ENCODE peak calls at places on chromosomes 11 and 22, in ten cellular contexts. M, P, K, L, J, Y, W, U, N and D are unnamed samples.

GRCh38 chr11:87473174-87473573 is 435.4 kb downstream of the TMEM135 start:
- DNase-seq in W (no peak), Y (no peak), K (no peak), N (no peak), U (no peak), J (no peak), L (no peak), P (no peak), M (peak), D (no peak)

GRCh38 chr11:86688398-86689179 is 16.2 kb upstream of the ME3 start:
- DNase-seq in K (peak), U (no peak), P (no peak), Y (no peak), W (no peak), L (no peak), N (no peak), J (no peak), M (no peak), D (no peak)

GRCh38 chr22:41469218-41469851 is 418 bp downstream of the ACO2 start:
- DNase-seq in K (peak), J (no peak), W (peak), L (peak), U (no peak), Y (no peak), P (no peak), M (peak), N (no peak), D (no peak)

GRCh38 chr11:69220581-69221051 is 64.9 kb downstream of the SMIM38 start:
- DNase-seq in W (no peak), U (no peak), N (no peak), K (no peak), M (peak), J (peak), L (peak), Y (no peak), P (no peak), D (no peak)

GRCh38 chr11:117145393-117145761 is 1.3 kb downstream of the PAFAH1B2 start:
- DNase-seq in K (peak), J (no peak), W (peak), P (no peak), L (no peak), Y (no peak), U (peak), M (peak), N (peak), D (no peak)

GRCh38 chr11:61021661-61022212 is 50.3 kb downstream of the CD6 start:
- DNase-seq in Y (peak), N (no peak), M (peak), L (peak), W (no peak), J (no peak), K (no peak), U (peak), P (peak), D (peak)

GRCh38 chr11:125941241-125941605 is 4.6 kb upstream of the VSIG10L2 start:
- DNase-seq in N (no peak), W (no peak), K (no peak), M (no peak), Y (no peak), J (no peak), L (no peak), P (no peak), U (no peak), D (no peak)

GRCh38 chr22:40637181-40638150 is 947 bp upstream of the MRTFA start:
- DNase-seq in U (no peak), L (peak), M (peak), K (no peak), W (peak), Y (no peak), N (no peak), J (no peak), P (peak), D (no peak)

GRCh38 chr11:109641549-109641948 is 219.6 kb downstream of the C11orf87 start:
- DNase-seq in J (no peak), W (peak), Y (no peak), U (peak), P (no peak), M (no peak), N (peak), K (peak), L (no peak), D (no peak)

GRCh38 chr11:111631666-111632039 is 29.4 kb downstream of the SIK2 start:
- DNase-seq in W (peak), Y (no peak), K (no peak), M (no peak), L (no peak), N (no peak), J (no peak), P (no peak), U (no peak), D (no peak)

GRCh38 chr22:49328076-49328475 is 499.6 kb downstream of the BRD1 start:
- DNase-seq in N (no peak), K (no peak), J (no peak), P (peak), Y (no peak), U (no peak), L (no peak), W (no peak), M (no peak), D (no peak)

GRCh38 chr22:19291580-19292261 is at the start of gene CLTCL1:
- DNase-seq in L (peak), N (peak), P (peak), U (peak), Y (peak), W (peak), K (peak), M (peak), J (peak), D (peak)

GRCh38 chr11:24932110-24933000 is 435.5 kb downstream of the LUZP2 start:
- DNase-seq in J (no peak), L (no peak), Y (no peak), K (no peak), N (no peak), W (no peak), P (no peak), M (no peak), U (peak), D (no peak)

GRCh38 chr11:92932023-92932422 is 37.4 kb upstream of the MTNR1B start:
- DNase-seq in U (no peak), K (no peak), N (no peak), W (no peak), P (no peak), Y (no peak), L (no peak), M (no peak), J (no peak), D (no peak)

GRCh38 chr11:93407777-93408401 is 77.3 kb downstream of the DEUP1 start:
- DNase-seq in Y (no peak), M (no peak), U (no peak), N (no peak), J (no peak), W (no peak), L (no peak), P (no peak), K (peak), D (no peak)

GRCh38 chr11:129283141-129283540 is 91.0 kb upstream of the ARHGAP32 start:
- DNase-seq in N (no peak), P (no peak), L (no peak), J (no peak), Y (peak), K (no peak), M (peak), W (no peak), U (no peak), D (no peak)

GRCh38 chr22:24431309-24432034 is 4.1 kb downstream of the ADORA2A start:
- DNase-seq in K (no peak), W (no peak), N (no peak), U (no peak), P (no peak), Y (no peak), M (no peak), L (no peak), J (no peak), D (no peak)

GRCh38 chr22:33781396-33781795 is 138.9 kb downstream of the LARGE1 start:
- DNase-seq in U (no peak), P (no peak), Y (no peak), W (no peak), K (no peak), L (no peak), N (no peak), M (peak), J (no peak), D (no peak)

GRCh38 chr11:6737872-6738466 is 33.8 kb downstream of the OR2AG2 start:
- DNase-seq in P (no peak), L (peak), J (no peak), W (peak), N (peak), U (peak), K (peak), Y (peak), M (peak), D (peak)

GRCh38 chr11:34600339-34601084 is 20.4 kb upstream of the EHF start:
- DNase-seq in U (no peak), N (no peak), Y (peak), W (no peak), K (no peak), L (no peak), M (peak), P (peak), J (no peak), D (no peak)

GRCh38 chr22:26568207-26568706 is 21.7 kb downstream of the TPST2 start:
- DNase-seq in J (peak), P (no peak), K (peak), L (no peak), U (peak), M (no peak), W (no peak), Y (no peak), N (peak), D (no peak)

GRCh38 chr22:40326905-40327735 is 19.2 kb upstream of the ADSL start:
- DNase-seq in U (no peak), Y (no peak), J (no peak), N (peak), M (no peak), K (no peak), W (no peak), P (no peak), L (no peak), D (no peak)

GRCh38 chr22:46741974-46742519 is 4.0 kb upstream of the CERK start:
- DNase-seq in M (no peak), J (no peak), K (no peak), W (no peak), U (no peak), N (no peak), L (no peak), Y (no peak), P (no peak), D (no peak)

GRCh38 chr11:58958500-58958899 is 19.2 kb downstream of the GLYATL1 start:
- DNase-seq in J (no peak), U (peak), N (peak), L (peak), K (peak), Y (peak), W (peak), M (peak), P (no peak), D (no peak)
- TF ChIP-seq CTCF in J (no peak), U (no peak), N (peak), L (peak), K (peak), Y (no peak), W (peak), M (peak), P (peak), D (no peak)

GRCh38 chr11:115504279-115505158 is at the start of gene CADM1:
- DNase-seq in L (no peak), U (peak), Y (peak), W (peak), P (peak), M (peak), K (no peak), N (peak), J (peak), D (peak)
- TF ChIP-seq CTCF in L (peak), U (peak), Y (no peak), W (peak), P (peak), M (peak), K (no peak), N (peak), J (peak), D (no peak)

DNA sequence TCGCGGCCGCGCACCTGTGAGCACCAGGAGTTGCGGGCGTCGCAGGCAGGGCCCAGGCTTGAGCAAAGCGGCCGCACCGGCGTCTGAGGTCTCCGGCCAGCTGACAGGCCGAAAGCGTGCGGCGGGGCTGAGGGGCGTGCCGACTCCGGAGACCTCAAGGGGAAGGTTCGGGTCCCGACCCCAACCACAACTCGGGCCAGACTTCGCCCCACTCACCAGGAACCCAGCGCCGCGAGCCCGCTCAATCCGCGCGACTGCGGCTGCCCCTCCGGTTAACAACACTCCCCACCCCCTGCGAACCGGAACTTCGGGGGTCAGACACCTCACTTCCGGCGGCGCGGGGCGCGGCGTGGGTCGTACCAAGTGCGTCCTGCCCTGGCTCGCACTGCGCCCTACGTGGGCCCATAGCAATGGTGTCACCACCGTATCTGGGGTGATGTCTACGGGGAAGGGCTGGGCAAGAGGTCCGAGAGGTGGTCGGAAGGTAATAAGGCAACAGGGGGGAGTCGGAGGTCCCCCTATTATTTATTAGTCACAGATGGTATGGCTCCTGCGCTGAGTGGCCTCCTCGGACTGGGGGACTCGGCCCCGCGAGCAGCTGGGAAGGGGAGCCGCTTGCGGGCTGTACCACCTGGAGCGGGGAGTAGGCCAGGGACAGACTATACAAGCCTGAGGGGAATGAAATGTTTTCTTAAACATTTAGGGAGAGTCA is at the start of gene SYVN1:
- DNase-seq in W (peak), L (peak), U (peak), M (peak), P (peak), Y (peak), N (peak), J (peak), K (peak), D (peak)
- TF ChIP-seq CTCF in W (no peak), L (no peak), U (no peak), M (no peak), P (no peak), Y (no peak), N (no peak), J (no peak), K (no peak), D (no peak)

DNA sequence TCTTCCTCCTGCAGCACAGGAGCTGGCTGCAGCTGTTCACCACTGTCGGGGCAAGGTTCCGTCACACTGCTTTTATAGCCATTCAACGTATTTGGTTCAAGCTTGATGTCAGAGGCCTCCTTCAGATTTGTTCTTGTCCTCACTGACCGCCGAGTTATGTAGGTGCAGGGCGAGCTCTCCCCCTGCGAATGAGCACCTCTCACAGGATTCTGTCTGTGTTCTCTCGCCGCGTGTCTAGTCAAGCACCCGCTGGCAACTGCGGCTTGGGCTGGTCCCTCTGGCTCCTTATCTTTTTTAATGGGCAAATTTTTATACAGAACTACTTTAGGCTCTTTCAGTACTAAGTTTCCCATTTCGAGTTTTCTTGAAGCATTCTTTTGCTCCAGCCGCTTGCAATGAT is 37.4 kb upstream of the CHKA start:
- DNase-seq in L (no peak), P (no peak), N (no peak), M (no peak), Y (no peak), K (no peak), J (no peak), U (no peak), W (no peak), D (no peak)
- TF ChIP-seq CTCF in L (no peak), P (no peak), N (no peak), M (no peak), Y (no peak), K (no peak), J (no peak), U (no peak), W (no peak), D (no peak)

DNA sequence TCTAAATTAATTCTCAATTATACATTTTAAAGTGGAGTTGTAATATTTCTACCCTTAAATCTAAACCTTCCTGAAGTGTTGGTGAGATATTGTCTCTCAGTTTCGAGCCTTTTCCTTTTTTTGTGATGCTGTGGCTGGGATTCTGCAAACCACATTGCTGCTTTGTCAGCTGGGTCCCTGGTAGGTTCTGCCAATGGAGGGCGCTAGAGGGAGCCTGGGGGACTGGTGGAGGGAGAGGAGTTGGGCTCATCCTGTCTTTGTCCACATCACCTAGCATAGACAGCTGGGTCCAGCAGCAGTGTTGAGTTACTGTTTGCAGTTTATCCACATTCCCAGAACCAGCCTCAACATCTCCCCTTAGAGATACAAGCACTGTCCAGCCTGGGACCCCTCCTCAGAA is 41.0 kb downstream of the TRAF6 start:
- DNase-seq in J (no peak), W (no peak), L (no peak), P (no peak), M (no peak), K (peak), Y (no peak), N (peak), U (peak), D (no peak)
- TF ChIP-seq CTCF in J (no peak), W (peak), L (no peak), P (peak), M (no peak), K (peak), Y (no peak), N (peak), U (peak), D (peak)

GRCh38 chr11:70486026-70486415 is 87.7 kb downstream of the CTTN start:
- DNase-seq in M (no peak), L (no peak), W (no peak), J (no peak), K (no peak), N (no peak), Y (no peak), U (no peak), P (no peak), D (no peak)

GRCh38 chr11:70488171-70488570 is 89.8 kb downstream of the CTTN start:
- DNase-seq in P (peak), M (no peak), L (no peak), N (no peak), J (no peak), Y (no peak), K (no peak), U (no peak), W (no peak), D (no peak)

GRCh38 chr11:70486731-70487130 is 88.4 kb downstream of the CTTN start:
- DNase-seq in W (no peak), U (no peak), L (no peak), K (no peak), J (no peak), M (no peak), Y (no peak), N (no peak), P (no peak), D (no peak)

GRCh38 chr11:70487763-70488162 is 89.4 kb downstream of the CTTN start:
- DNase-seq in U (no peak), Y (no peak), N (no peak), P (peak), K (no peak), M (no peak), W (no peak), L (no peak), J (no peak), D (no peak)

DNA sequence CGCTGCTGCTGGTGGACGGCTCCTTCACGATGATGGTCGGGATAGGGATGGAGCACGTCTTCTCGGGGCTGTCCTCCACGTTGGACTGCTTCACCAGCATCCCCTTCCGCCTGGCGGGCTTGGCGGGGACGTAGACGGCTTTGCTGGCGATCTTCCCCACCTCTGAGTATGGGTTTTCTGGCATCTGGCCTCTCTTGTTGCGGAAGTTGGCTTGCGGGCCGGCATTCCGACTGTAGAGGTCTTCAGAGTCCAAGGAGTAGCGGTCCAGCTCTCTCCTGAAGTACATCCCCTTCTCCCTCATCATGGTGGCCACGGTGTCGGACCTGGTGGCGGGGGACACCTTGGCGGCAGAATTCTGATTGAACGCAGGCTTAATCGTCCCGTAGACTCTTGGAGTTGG is 88.8 kb downstream of the CTTN start:
- DNase-seq in M (no peak), Y (no peak), P (no peak), K (no peak), J (no peak), N (no peak), W (no peak), L (no peak), U (no peak), D (no peak)
- TF ChIP-seq CTCF in M (no peak), Y (no peak), P (no peak), K (no peak), J (no peak), N (no peak), W (no peak), L (no peak), U (no peak), D (no peak)

GRCh38 chr22:28976588-28976987 is 85.0 kb downstream of the C22orf31 start:
- DNase-seq in U (no peak), K (peak), J (no peak), M (no peak), W (no peak), L (no peak), Y (no peak), N (no peak), P (no peak), D (no peak)

GRCh38 chr22:28977050-28977449 is 84.6 kb downstream of the C22orf31 start:
- DNase-seq in W (no peak), N (no peak), M (no peak), L (no peak), U (no peak), P (no peak), J (no peak), K (no peak), Y (no peak), D (no peak)

GRCh38 chr22:28978863-28979799 is 82.5 kb downstream of the C22orf31 start:
- DNase-seq in Y (no peak), M (no peak), U (no peak), J (no peak), W (no peak), N (no peak), P (no peak), L (no peak), K (no peak), D (no peak)

GRCh38 chr22:28978158-28978557 is 83.5 kb downstream of the C22orf31 start:
- DNase-seq in M (no peak), N (no peak), W (peak), Y (peak), K (peak), L (no peak), J (no peak), U (no peak), P (no peak), D (no peak)

GRCh38 chr22:28977481-28977971 is 84.1 kb downstream of the C22orf31 start:
- DNase-seq in K (no peak), U (no peak), P (no peak), Y (peak), N (no peak), M (peak), L (no peak), W (peak), J (no peak), D (no peak)
- TF ChIP-seq CTCF in K (no peak), U (no peak), P (no peak), Y (no peak), N (no peak), M (peak), L (no peak), W (no peak), J (no peak), D (no peak)

GRCh38 chr11:30479899-30480298 is 106.3 kb downstream of the MPPED2 start:
- DNase-seq in Y (no peak), L (no peak), U (no peak), M (no peak), W (no peak), N (no peak), J (no peak), K (no peak), P (no peak), D (no peak)
- TF ChIP-seq CTCF in Y (no peak), L (no peak), U (no peak), M (no peak), W (no peak), N (no peak), J (no peak), K (no peak), P (no peak), D (no peak)

DNA sequence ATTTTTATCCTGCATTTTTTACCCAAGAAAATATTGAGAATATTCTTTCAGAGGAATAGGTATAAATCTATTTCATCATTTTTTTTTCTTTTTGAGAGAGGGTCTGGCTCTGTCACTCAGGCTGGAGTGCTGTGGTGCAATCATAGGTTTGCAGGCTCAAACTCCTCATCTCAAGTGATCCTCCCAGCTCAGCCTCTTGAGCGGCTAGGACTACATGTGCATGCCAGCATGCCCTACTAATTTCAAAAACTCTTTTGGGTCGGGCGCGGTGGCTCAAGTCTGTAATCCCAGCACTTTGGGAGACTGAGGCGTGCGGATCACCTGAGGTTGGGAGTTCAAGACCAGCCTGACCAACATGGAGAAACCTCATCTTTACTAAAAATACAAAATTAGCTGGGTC is 20.3 kb upstream of the PTPRJ start:
- DNase-seq in L (no peak), Y (no peak), M (no peak), P (peak), N (no peak), K (no peak), U (no peak), J (no peak), W (no peak), D (no peak)
- TF ChIP-seq CTCF in L (no peak), Y (no peak), M (no peak), P (no peak), N (no peak), K (no peak), U (no peak), J (no peak), W (no peak), D (no peak)